ENCODE peak calls at places on chromosomes 6 and 20, in ten cellular contexts. G, A, C, T, J, X, M, S, B and F are unnamed samples.

GRCh38 chr6:23535071-23535470 is 590.9 kb upstream of the NRSN1 start:
- DNase-seq in M (no peak), T (no peak), J (no peak), A (no peak), G (peak), X (no peak), C (no peak), S (no peak), B (no peak), F (no peak)

GRCh38 chr20:56629464-56630085 is 469 bp downstream of the TFAP2C start:
- DNase-seq in G (no peak), J (no peak), C (no peak), B (no peak), T (no peak), M (no peak), X (no peak), S (no peak), A (peak), F (no peak)

GRCh38 chr6:109783245-109783990 is 92.3 kb downstream of the FIG4 start:
- DNase-seq in S (no peak), C (no peak), A (peak), M (no peak), J (no peak), B (no peak), T (no peak), G (peak), X (no peak), F (no peak)

GRCh38 chr20:64049060-64049886 is at the start of gene SOX18:
- DNase-seq in A (peak), B (peak), C (no peak), M (no peak), G (no peak), S (no peak), J (no peak), T (no peak), X (peak), F (peak)

GRCh38 chr20:49956689-49957443 is 20.7 kb downstream of the RNF114 start:
- DNase-seq in B (no peak), J (no peak), S (no peak), G (no peak), C (no peak), X (no peak), M (no peak), A (no peak), T (no peak), F (no peak)

GRCh38 chr20:64092258-64093012 is 8.2 kb upstream of the LKAAEAR1 start:
- DNase-seq in J (no peak), S (no peak), X (no peak), A (no peak), M (no peak), T (no peak), B (no peak), C (no peak), G (no peak), F (no peak)

GRCh38 chr6:167308207-167308606 is 16.7 kb upstream of the TTLL2 start:
- DNase-seq in S (no peak), J (no peak), C (no peak), T (no peak), X (no peak), B (no peak), G (no peak), A (no peak), M (no peak), F (no peak)

GRCh38 chr6:21588812-21589811 is 4.4 kb upstream of the SOX4 start:
- DNase-seq in T (peak), G (peak), S (peak), X (peak), A (peak), B (peak), C (peak), M (peak), J (peak), F (peak)

GRCh38 chr6:16436550-16436949 is 198.2 kb downstream of the GMPR start:
- DNase-seq in B (no peak), G (no peak), T (no peak), X (no peak), M (no peak), S (no peak), A (no peak), C (peak), J (no peak), F (no peak)

GRCh38 chr6:116084284-116084683 is 16.4 kb upstream of the NT5DC1 start:
- DNase-seq in S (no peak), G (no peak), B (no peak), J (no peak), C (no peak), X (no peak), T (no peak), A (no peak), M (no peak), F (no peak)

GRCh38 chr6:38504996-38505395 is 134.7 kb downstream of the BTBD9 start:
- DNase-seq in X (no peak), B (no peak), C (no peak), S (no peak), G (no peak), A (no peak), T (no peak), J (no peak), M (no peak), F (no peak)

GRCh38 chr6:136036601-136037000 is 185.1 kb downstream of the PDE7B start:
- DNase-seq in J (no peak), X (no peak), T (no peak), C (no peak), M (no peak), G (peak), A (no peak), B (no peak), S (no peak), F (no peak)

GRCh38 chr6:93407186-93407585 is 12.2 kb downstream of the EPHA7 start:
- DNase-seq in G (peak), T (no peak), A (no peak), J (no peak), B (no peak), X (no peak), M (peak), C (no peak), S (no peak), F (peak)